ENCODE peak calls at places on chromosomes 13 and 19, in nine cellular contexts. One of them, this sample, is unnamed.
A peak's percentile ranks its signal among the peaks of the same experiment; 100 is the strongest.

GRCh38 chr19:30344446-30345425 is 27.4 kb upstream of the ZNF536 start:
- DNase-seq in activated CD8-positive, alpha-beta memory T cell treated with anti-CD3 and anti-CD28 coated beads for 48 hours: no peak
- DNase-seq in foreskin fibroblast: peak; percentile 17
- DNase-seq in stimulated activated CD8-positive, alpha-beta memory T cell treated with anti-CD3 and anti-CD28 coated beads, Interleukin-2, amount 100 ng/mL, for 48 hours: no peak
- DNase-seq in GM06990: no peak
- DNase-seq in Right ventricle myocardium superior: no peak
- DNase-seq in K562: no peak
- DNase-seq in fibroblast of pulmonary artery: no peak
- DNase-seq in NCI-H1436 treated with DMSO at 0.1 percent for 48 hours: no peak
- DNase-seq in this sample: no peak

GRCh38 chr19:3135961-3136683 is at the start of gene GNA15:
- DNase-seq in Right ventricle myocardium superior: no peak
- DNase-seq in NCI-H1436 treated with DMSO at 0.1 percent for 48 hours: no peak
- DNase-seq in K562: no peak
- DNase-seq in GM06990: peak; percentile 69
- DNase-seq in activated CD8-positive, alpha-beta memory T cell treated with anti-CD3 and anti-CD28 coated beads for 48 hours: no peak
- DNase-seq in foreskin fibroblast: no peak
- DNase-seq in fibroblast of pulmonary artery: no peak
- DNase-seq in stimulated activated CD8-positive, alpha-beta memory T cell treated with anti-CD3 and anti-CD28 coated beads, Interleukin-2, amount 100 ng/mL, for 48 hours: no peak
- DNase-seq in this sample: peak; percentile 48

GRCh38 chr19:38649305-38650179 is 2.1 kb downstream of the ACTN4 start:
- DNase-seq in Right ventricle myocardium superior: no peak
- DNase-seq in foreskin fibroblast: no peak
- DNase-seq in activated CD8-positive, alpha-beta memory T cell treated with anti-CD3 and anti-CD28 coated beads for 48 hours: no peak
- DNase-seq in GM06990: no peak
- DNase-seq in stimulated activated CD8-positive, alpha-beta memory T cell treated with anti-CD3 and anti-CD28 coated beads, Interleukin-2, amount 100 ng/mL, for 48 hours: no peak
- DNase-seq in K562: no peak
- DNase-seq in NCI-H1436 treated with DMSO at 0.1 percent for 48 hours: no peak
- DNase-seq in fibroblast of pulmonary artery: no peak
- DNase-seq in this sample: no peak

GRCh38 chr19:36150586-36150985 is 1.7 kb downstream of the COX7A1 start:
- DNase-seq in activated CD8-positive, alpha-beta memory T cell treated with anti-CD3 and anti-CD28 coated beads for 48 hours: no peak
- DNase-seq in foreskin fibroblast: no peak
- DNase-seq in K562: no peak
- DNase-seq in GM06990: no peak
- DNase-seq in fibroblast of pulmonary artery: no peak
- DNase-seq in stimulated activated CD8-positive, alpha-beta memory T cell treated with anti-CD3 and anti-CD28 coated beads, Interleukin-2, amount 100 ng/mL, for 48 hours: no peak
- DNase-seq in Right ventricle myocardium superior: peak; percentile 41
- DNase-seq in NCI-H1436 treated with DMSO at 0.1 percent for 48 hours: no peak
- DNase-seq in this sample: no peak

GRCh38 chr13:69324109-69324886 is 783.3 kb upstream of the ATXN8OS start:
- DNase-seq in K562: no peak
- DNase-seq in stimulated activated CD8-positive, alpha-beta memory T cell treated with anti-CD3 and anti-CD28 coated beads, Interleukin-2, amount 100 ng/mL, for 48 hours: no peak
- DNase-seq in fibroblast of pulmonary artery: peak; percentile 1
- DNase-seq in GM06990: no peak
- DNase-seq in NCI-H1436 treated with DMSO at 0.1 percent for 48 hours: no peak
- DNase-seq in Right ventricle myocardium superior: no peak
- DNase-seq in foreskin fibroblast: no peak
- DNase-seq in activated CD8-positive, alpha-beta memory T cell treated with anti-CD3 and anti-CD28 coated beads for 48 hours: no peak
- DNase-seq in this sample: no peak

GRCh38 chr13:77184455-77184854 is 142.4 kb downstream of the MYCBP2 start:
- DNase-seq in stimulated activated CD8-positive, alpha-beta memory T cell treated with anti-CD3 and anti-CD28 coated beads, Interleukin-2, amount 100 ng/mL, for 48 hours: peak; percentile 4
- DNase-seq in K562: no peak
- DNase-seq in Right ventricle myocardium superior: no peak
- DNase-seq in NCI-H1436 treated with DMSO at 0.1 percent for 48 hours: no peak
- DNase-seq in GM06990: peak; percentile 75
- DNase-seq in activated CD8-positive, alpha-beta memory T cell treated with anti-CD3 and anti-CD28 coated beads for 48 hours: no peak
- DNase-seq in foreskin fibroblast: no peak
- DNase-seq in fibroblast of pulmonary artery: peak; percentile 11
- DNase-seq in this sample: no peak

GRCh38 chr19:18027151-18027550 is 19.2 kb downstream of the ARRDC2 start:
- DNase-seq in activated CD8-positive, alpha-beta memory T cell treated with anti-CD3 and anti-CD28 coated beads for 48 hours: no peak
- DNase-seq in K562: no peak
- DNase-seq in fibroblast of pulmonary artery: no peak
- DNase-seq in Right ventricle myocardium superior: no peak
- DNase-seq in stimulated activated CD8-positive, alpha-beta memory T cell treated with anti-CD3 and anti-CD28 coated beads, Interleukin-2, amount 100 ng/mL, for 48 hours: no peak
- DNase-seq in GM06990: no peak
- DNase-seq in foreskin fibroblast: no peak
- DNase-seq in NCI-H1436 treated with DMSO at 0.1 percent for 48 hours: no peak
- DNase-seq in this sample: no peak

GRCh38 chr19:47095707-47096704 is 17.6 kb downstream of the ZC3H4 start:
- DNase-seq in fibroblast of pulmonary artery: no peak
- DNase-seq in GM06990: no peak
- DNase-seq in Right ventricle myocardium superior: peak; percentile 83
- DNase-seq in foreskin fibroblast: no peak
- DNase-seq in activated CD8-positive, alpha-beta memory T cell treated with anti-CD3 and anti-CD28 coated beads for 48 hours: no peak
- DNase-seq in NCI-H1436 treated with DMSO at 0.1 percent for 48 hours: no peak
- DNase-seq in stimulated activated CD8-positive, alpha-beta memory T cell treated with anti-CD3 and anti-CD28 coated beads, Interleukin-2, amount 100 ng/mL, for 48 hours: no peak
- DNase-seq in K562: no peak
- DNase-seq in this sample: no peak

GRCh38 chr13:76939215-76939614 is 9.1 kb upstream of the ACOD1 start:
- DNase-seq in foreskin fibroblast: no peak
- DNase-seq in K562: no peak
- DNase-seq in stimulated activated CD8-positive, alpha-beta memory T cell treated with anti-CD3 and anti-CD28 coated beads, Interleukin-2, amount 100 ng/mL, for 48 hours: no peak
- DNase-seq in activated CD8-positive, alpha-beta memory T cell treated with anti-CD3 and anti-CD28 coated beads for 48 hours: no peak
- DNase-seq in fibroblast of pulmonary artery: peak; percentile 57
- DNase-seq in GM06990: no peak
- DNase-seq in NCI-H1436 treated with DMSO at 0.1 percent for 48 hours: no peak
- DNase-seq in Right ventricle myocardium superior: no peak
- DNase-seq in this sample: no peak

GRCh38 chr13:25292301-25292700 is 5.0 kb upstream of the MTMR6 start:
- DNase-seq in foreskin fibroblast: peak; percentile 32
- DNase-seq in GM06990: no peak
- DNase-seq in K562: peak; percentile 22
- DNase-seq in activated CD8-positive, alpha-beta memory T cell treated with anti-CD3 and anti-CD28 coated beads for 48 hours: no peak
- DNase-seq in fibroblast of pulmonary artery: no peak
- DNase-seq in NCI-H1436 treated with DMSO at 0.1 percent for 48 hours: peak; percentile 1
- DNase-seq in Right ventricle myocardium superior: no peak
- DNase-seq in stimulated activated CD8-positive, alpha-beta memory T cell treated with anti-CD3 and anti-CD28 coated beads, Interleukin-2, amount 100 ng/mL, for 48 hours: no peak
- DNase-seq in this sample: no peak

GRCh38 chr19:35882074-35882832 is 13.9 kb downstream of the APLP1 start:
- DNase-seq in Right ventricle myocardium superior: no peak
- DNase-seq in NCI-H1436 treated with DMSO at 0.1 percent for 48 hours: no peak
- DNase-seq in GM06990: no peak
- DNase-seq in foreskin fibroblast: peak; percentile 68
- DNase-seq in stimulated activated CD8-positive, alpha-beta memory T cell treated with anti-CD3 and anti-CD28 coated beads, Interleukin-2, amount 100 ng/mL, for 48 hours: no peak
- DNase-seq in fibroblast of pulmonary artery: peak; percentile 86
- DNase-seq in activated CD8-positive, alpha-beta memory T cell treated with anti-CD3 and anti-CD28 coated beads for 48 hours: no peak
- DNase-seq in K562: peak; percentile 45
- DNase-seq in this sample: no peak

GRCh38 chr19:33438987-33439781 is 65.7 kb downstream of the CEBPG start:
- DNase-seq in activated CD8-positive, alpha-beta memory T cell treated with anti-CD3 and anti-CD28 coated beads for 48 hours: no peak
- DNase-seq in fibroblast of pulmonary artery: no peak
- DNase-seq in stimulated activated CD8-positive, alpha-beta memory T cell treated with anti-CD3 and anti-CD28 coated beads, Interleukin-2, amount 100 ng/mL, for 48 hours: no peak
- DNase-seq in GM06990: no peak
- DNase-seq in K562: peak; percentile 32
- DNase-seq in foreskin fibroblast: no peak
- DNase-seq in Right ventricle myocardium superior: peak; percentile 15
- DNase-seq in NCI-H1436 treated with DMSO at 0.1 percent for 48 hours: no peak
- DNase-seq in this sample: no peak

GRCh38 chr13:35697281-35697680 is 220.8 kb upstream of the MAB21L1 start:
- DNase-seq in stimulated activated CD8-positive, alpha-beta memory T cell treated with anti-CD3 and anti-CD28 coated beads, Interleukin-2, amount 100 ng/mL, for 48 hours: no peak
- DNase-seq in K562: no peak
- DNase-seq in GM06990: no peak
- DNase-seq in Right ventricle myocardium superior: no peak
- DNase-seq in foreskin fibroblast: no peak
- DNase-seq in activated CD8-positive, alpha-beta memory T cell treated with anti-CD3 and anti-CD28 coated beads for 48 hours: no peak
- DNase-seq in fibroblast of pulmonary artery: no peak
- DNase-seq in NCI-H1436 treated with DMSO at 0.1 percent for 48 hours: no peak
- DNase-seq in this sample: no peak

GRCh38 chr13:26390203-26390602 is 136.3 kb downstream of the CDK8 start:
- DNase-seq in K562: no peak
- DNase-seq in GM06990: no peak
- DNase-seq in Right ventricle myocardium superior: no peak
- DNase-seq in stimulated activated CD8-positive, alpha-beta memory T cell treated with anti-CD3 and anti-CD28 coated beads, Interleukin-2, amount 100 ng/mL, for 48 hours: no peak
- DNase-seq in fibroblast of pulmonary artery: no peak
- DNase-seq in activated CD8-positive, alpha-beta memory T cell treated with anti-CD3 and anti-CD28 coated beads for 48 hours: no peak
- DNase-seq in foreskin fibroblast: no peak
- DNase-seq in NCI-H1436 treated with DMSO at 0.1 percent for 48 hours: no peak
- DNase-seq in this sample: no peak

GRCh38 chr13:76016799-76017198 is 380.7 kb downstream of the LMO7 start:
- DNase-seq in activated CD8-positive, alpha-beta memory T cell treated with anti-CD3 and anti-CD28 coated beads for 48 hours: no peak
- DNase-seq in foreskin fibroblast: no peak
- DNase-seq in stimulated activated CD8-positive, alpha-beta memory T cell treated with anti-CD3 and anti-CD28 coated beads, Interleukin-2, amount 100 ng/mL, for 48 hours: no peak
- DNase-seq in K562: peak; percentile 13
- DNase-seq in GM06990: no peak
- DNase-seq in fibroblast of pulmonary artery: peak; percentile 46
- DNase-seq in Right ventricle myocardium superior: no peak
- DNase-seq in NCI-H1436 treated with DMSO at 0.1 percent for 48 hours: no peak
- DNase-seq in this sample: no peak

GRCh38 chr19:45443462-45444317 is 20.0 kb upstream of the ERCC1 start:
- DNase-seq in K562: peak; percentile 95
- DNase-seq in stimulated activated CD8-positive, alpha-beta memory T cell treated with anti-CD3 and anti-CD28 coated beads, Interleukin-2, amount 100 ng/mL, for 48 hours: peak; percentile 48
- DNase-seq in activated CD8-positive, alpha-beta memory T cell treated with anti-CD3 and anti-CD28 coated beads for 48 hours: peak; percentile 40
- DNase-seq in fibroblast of pulmonary artery: peak; percentile 93
- DNase-seq in GM06990: peak; percentile 68
- DNase-seq in foreskin fibroblast: peak; percentile 91
- DNase-seq in NCI-H1436 treated with DMSO at 0.1 percent for 48 hours: peak; percentile 70
- DNase-seq in Right ventricle myocardium superior: peak; percentile 97
- DNase-seq in this sample: peak; percentile 44

This sample was measured in T-helper 9 cell.